ENCODE peak calls at places on chromosomes 11 and 22, in six cellular contexts. C is lower lobe of right lung; V is stimulated activated effector memory CD8-positive, alpha-beta T cell treated with anti-CD3 and anti-CD28 coated beads, Interleukin-12 subunit alpha, Interleukin-12 subunit beta, amount 100 ng/mL, for 72 hours; F is naive thymus-derived CD8-positive, alpha-beta T cell; K is gastroesophageal sphincter; H is SK-N-SH treated with all-trans-retinoic acid at 6 μM for 48 hours. Q is an unnamed sample.

GRCh38 chr11:91947215-91947614 is 277.4 kb upstream of the FAT3 start:
- ATAC-seq in C (peak), V (no peak), F (no peak), K (peak), H (peak), Q (no peak)

GRCh38 chr11:102712140-102712539 is 6.6 kb upstream of the MMP27 start:
- ATAC-seq in C (peak), V (no peak), F (no peak), K (no peak), H (no peak), Q (no peak)

GRCh38 chr22:38788846-38789245 is 5.1 kb downstream of the DNAL4 start:
- ATAC-seq in C (no peak), V (no peak), F (no peak), K (no peak), H (peak), Q (no peak)

GRCh38 chr11:96307748-96308133 is 35.3 kb downstream of the MAML2 start:
- ATAC-seq in C (peak), V (no peak), F (peak), K (no peak), H (peak), Q (peak)

GRCh38 chr11:100581318-100581717 is 105.8 kb upstream of the ARHGAP42 start:
- ATAC-seq in C (peak), V (no peak), F (no peak), K (no peak), H (no peak), Q (no peak)

GRCh38 chr11:88411265-88411664 is 73.7 kb upstream of the CTSC start:
- ATAC-seq in C (no peak), V (peak), F (no peak), K (no peak), H (peak), Q (no peak)

GRCh38 chr11:8671651-8672062 is 10.8 kb downstream of the TRIM66 start:
- ATAC-seq in C (peak), V (no peak), F (no peak), K (peak), H (peak), Q (no peak)

GRCh38 chr11:118379497-118379896 is 20.1 kb downstream of the UBE4A start:
- ATAC-seq in C (no peak), V (no peak), F (no peak), K (no peak), H (no peak), Q (no peak)

GRCh38 chr11:13781153-13781552 is 112.7 kb downstream of the FAR1 start:
- ATAC-seq in C (no peak), V (no peak), F (no peak), K (no peak), H (no peak), Q (no peak)

GRCh38 chr11:106474274-106474673 is 396.8 kb downstream of the AASDHPPT start:
- ATAC-seq in C (no peak), V (no peak), F (no peak), K (no peak), H (no peak), Q (no peak)

GRCh38 chr11:63845305-63845704 is 6.4 kb downstream of the MARK2 start:
- ATAC-seq in C (no peak), V (no peak), F (no peak), K (no peak), H (peak), Q (no peak)

GRCh38 chr11:11992257-11992690 is 16.2 kb downstream of the DKK3 start:
- ATAC-seq in C (peak), V (no peak), F (no peak), K (no peak), H (peak), Q (no peak)

GRCh38 chr11:120738516-120739046 is 227.0 kb downstream of the GRIK4 start:
- ATAC-seq in C (no peak), V (peak), F (no peak), K (no peak), H (no peak), Q (no peak)

Q was measured in activated T-helper 17 cell treated with anti-CD3 and anti-CD28 coated beads, Interleukin-2, amount 50 U/mL, for 72 hours.